ENCODE peak calls at places on chromosome 17, in six cellular contexts. One of them, this sample, is unnamed.

GRCh38 chr17:10842658-10843057 is 4.8 kb upstream of the PIRT start:
- DNase-seq in coronary artery: no peak
- DNase-seq in adrenal gland: peak
- DNase-seq in tibial artery: no peak
- DNase-seq in BJ: no peak
- DNase-seq in AG04450: no peak
- DNase-seq in this sample: no peak

GRCh38 chr17:32780721-32781120 is 96.2 kb downstream of the MYO1D start:
- DNase-seq in BJ: no peak
- DNase-seq in adrenal gland: no peak
- DNase-seq in AG04450: no peak
- DNase-seq in tibial artery: no peak
- DNase-seq in coronary artery: no peak
- DNase-seq in this sample: no peak

GRCh38 chr17:76083536-76083935 is 4.6 kb downstream of the ZACN start:
- DNase-seq in BJ: no peak
- DNase-seq in AG04450: no peak
- DNase-seq in coronary artery: no peak
- DNase-seq in adrenal gland: no peak
- DNase-seq in tibial artery: peak
- DNase-seq in this sample: no peak

GRCh38 chr17:8189041-8189710 is 804 bp downstream of the BORCS6 start:
- DNase-seq in coronary artery: no peak
- DNase-seq in AG04450: no peak
- DNase-seq in tibial artery: peak
- DNase-seq in BJ: no peak
- DNase-seq in adrenal gland: peak
- DNase-seq in this sample: no peak

GRCh38 chr17:32015245-32016013 is 8.2 kb downstream of the LRRC37B start:
- DNase-seq in tibial artery: no peak
- DNase-seq in adrenal gland: no peak
- DNase-seq in coronary artery: no peak
- DNase-seq in BJ: no peak
- DNase-seq in AG04450: no peak
- DNase-seq in this sample: no peak

GRCh38 chr17:44898768-44899073 is 524 bp downstream of the EFTUD2 start:
- DNase-seq in tibial artery: no peak
- DNase-seq in AG04450: no peak
- DNase-seq in adrenal gland: peak
- DNase-seq in BJ: no peak
- DNase-seq in coronary artery: no peak
- DNase-seq in this sample: no peak

GRCh38 chr17:6492892-6493674 is 48.8 kb downstream of the PIMREG start:
- DNase-seq in BJ: no peak
- DNase-seq in adrenal gland: no peak
- DNase-seq in coronary artery: peak
- DNase-seq in AG04450: no peak
- DNase-seq in tibial artery: peak
- DNase-seq in this sample: no peak

GRCh38 chr17:7280519-7281073 is 922 bp upstream of the SLC2A4 start:
- DNase-seq in coronary artery: peak
- DNase-seq in tibial artery: peak
- DNase-seq in BJ: no peak
- DNase-seq in adrenal gland: peak
- DNase-seq in AG04450: peak
- DNase-seq in this sample: peak

GRCh38 chr17:8488931-8489330 is 53.2 kb downstream of the NDEL1 start:
- DNase-seq in adrenal gland: peak
- DNase-seq in coronary artery: no peak
- DNase-seq in BJ: peak
- DNase-seq in tibial artery: peak
- DNase-seq in AG04450: peak
- DNase-seq in this sample: no peak

GRCh38 chr17:75059369-75060345 is 12.6 kb downstream of the KCTD2 start:
- DNase-seq in tibial artery: peak
- DNase-seq in coronary artery: no peak
- DNase-seq in BJ: peak
- DNase-seq in adrenal gland: peak
- DNase-seq in AG04450: peak
- DNase-seq in this sample: no peak

GRCh38 chr17:2034157-2034556 is 4.2 kb downstream of the DPH1 start:
- DNase-seq in BJ: no peak
- DNase-seq in AG04450: no peak
- DNase-seq in adrenal gland: no peak
- DNase-seq in tibial artery: no peak
- DNase-seq in coronary artery: no peak
- DNase-seq in this sample: no peak

DNA sequence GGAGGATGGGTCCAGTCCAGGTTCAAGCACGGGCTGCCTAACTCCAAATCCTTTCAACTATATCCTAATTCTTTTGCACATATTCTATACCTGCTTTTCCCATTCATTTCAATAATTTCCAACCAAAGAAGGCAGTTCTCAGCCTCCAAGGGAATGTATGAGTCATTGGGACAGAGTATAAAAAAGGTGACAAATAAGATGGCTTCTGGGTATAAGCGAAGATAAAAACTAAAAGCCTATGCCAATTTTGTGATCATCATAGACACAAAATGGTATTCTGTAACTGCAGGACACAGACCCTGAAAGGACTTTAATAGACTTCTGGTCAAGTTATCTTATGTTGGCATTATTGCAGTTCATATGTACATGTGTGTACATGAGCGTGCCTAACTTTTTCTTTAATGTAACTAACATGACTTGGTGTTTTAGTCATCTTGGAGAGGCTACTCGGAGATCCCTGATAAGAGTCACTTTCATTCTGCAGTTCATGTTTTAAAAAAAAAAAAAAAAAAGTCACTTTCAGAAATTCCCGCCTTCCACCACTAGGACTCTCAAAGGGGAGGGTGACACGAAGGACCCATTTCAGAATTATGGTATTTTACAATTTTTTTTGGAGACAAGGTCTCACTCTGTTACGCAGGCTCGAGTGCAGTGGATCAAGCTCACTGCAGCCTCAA is 17.3 kb downstream of the COG1 start:
- DNase-seq in coronary artery: no peak
- DNase-seq in BJ: no peak
- DNase-seq in tibial artery: no peak
- DNase-seq in AG04450: no peak
- DNase-seq in adrenal gland: no peak
- DNase-seq in this sample: no peak
- TF ChIP-seq CTCF in coronary artery: no peak
- TF ChIP-seq CTCF in BJ: peak
- TF ChIP-seq CTCF in tibial artery: no peak
- TF ChIP-seq CTCF in AG04450: peak
- TF ChIP-seq CTCF in adrenal gland: peak
- TF ChIP-seq CTCF in this sample: no peak

DNA sequence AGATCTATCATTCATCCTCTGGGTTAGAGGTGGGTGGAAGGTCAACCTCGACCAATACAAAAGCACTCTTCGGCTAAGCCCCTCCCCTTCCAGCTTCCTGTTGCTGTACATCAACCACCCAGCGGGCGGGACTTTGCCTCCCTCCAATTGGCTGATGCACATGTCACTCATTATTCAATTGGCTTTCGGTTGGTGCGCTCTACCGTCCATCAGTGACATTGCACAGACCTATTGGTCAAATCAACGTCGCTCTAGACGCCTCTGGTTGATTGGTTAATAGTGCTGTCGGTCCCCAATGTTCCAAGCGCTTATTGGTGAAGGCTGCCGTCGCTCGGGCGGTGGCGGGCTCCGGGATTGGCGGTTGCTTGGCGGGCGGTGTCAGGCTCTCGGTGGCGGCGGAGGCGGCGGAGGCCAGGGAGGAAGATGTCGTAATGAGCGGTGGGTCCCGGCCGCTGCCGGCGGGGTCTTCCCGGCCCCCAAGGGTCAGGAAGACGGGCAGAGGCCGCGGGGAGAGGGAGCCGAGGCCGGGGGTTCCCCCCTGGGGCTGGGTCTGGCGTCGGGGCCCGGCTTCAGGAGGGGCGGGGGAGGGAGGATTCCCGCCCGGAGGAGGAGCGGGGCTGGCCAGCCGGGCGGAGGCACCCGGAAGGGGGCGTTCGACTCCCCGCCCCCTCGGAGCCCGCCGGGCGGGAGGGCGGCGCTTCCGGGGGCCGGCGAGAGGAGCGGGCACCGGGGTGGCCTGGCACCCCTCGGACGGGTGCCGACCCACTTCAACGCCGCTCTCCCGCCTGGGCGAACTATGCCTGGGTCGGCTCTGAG is at the start of gene SP2:
- DNase-seq in adrenal gland: peak
- DNase-seq in tibial artery: peak
- DNase-seq in BJ: peak
- DNase-seq in AG04450: peak
- DNase-seq in coronary artery: peak
- DNase-seq in this sample: peak
- TF ChIP-seq CTCF in adrenal gland: peak
- TF ChIP-seq CTCF in tibial artery: peak
- TF ChIP-seq CTCF in BJ: no peak
- TF ChIP-seq CTCF in AG04450: no peak
- TF ChIP-seq CTCF in coronary artery: no peak
- TF ChIP-seq CTCF in this sample: peak

GRCh38 chr17:78828470-78829185 is 12.0 kb downstream of the USP36 start:
- DNase-seq in adrenal gland: peak
- DNase-seq in AG04450: peak
- DNase-seq in tibial artery: no peak
- DNase-seq in BJ: no peak
- DNase-seq in coronary artery: peak
- DNase-seq in this sample: no peak
- TF ChIP-seq CTCF in adrenal gland: no peak
- TF ChIP-seq CTCF in AG04450: peak
- TF ChIP-seq CTCF in tibial artery: no peak
- TF ChIP-seq CTCF in BJ: peak
- TF ChIP-seq CTCF in coronary artery: no peak
- TF ChIP-seq CTCF in this sample: no peak

GRCh38 chr17:78965369-78965982 is 14.2 kb downstream of the LGALS3BP start:
- DNase-seq in adrenal gland: no peak
- DNase-seq in coronary artery: no peak
- DNase-seq in BJ: no peak
- DNase-seq in AG04450: no peak
- DNase-seq in tibial artery: no peak
- DNase-seq in this sample: no peak
- TF ChIP-seq CTCF in adrenal gland: no peak
- TF ChIP-seq CTCF in coronary artery: no peak
- TF ChIP-seq CTCF in BJ: no peak
- TF ChIP-seq CTCF in AG04450: no peak
- TF ChIP-seq CTCF in tibial artery: no peak
- TF ChIP-seq CTCF in this sample: no peak

DNA sequence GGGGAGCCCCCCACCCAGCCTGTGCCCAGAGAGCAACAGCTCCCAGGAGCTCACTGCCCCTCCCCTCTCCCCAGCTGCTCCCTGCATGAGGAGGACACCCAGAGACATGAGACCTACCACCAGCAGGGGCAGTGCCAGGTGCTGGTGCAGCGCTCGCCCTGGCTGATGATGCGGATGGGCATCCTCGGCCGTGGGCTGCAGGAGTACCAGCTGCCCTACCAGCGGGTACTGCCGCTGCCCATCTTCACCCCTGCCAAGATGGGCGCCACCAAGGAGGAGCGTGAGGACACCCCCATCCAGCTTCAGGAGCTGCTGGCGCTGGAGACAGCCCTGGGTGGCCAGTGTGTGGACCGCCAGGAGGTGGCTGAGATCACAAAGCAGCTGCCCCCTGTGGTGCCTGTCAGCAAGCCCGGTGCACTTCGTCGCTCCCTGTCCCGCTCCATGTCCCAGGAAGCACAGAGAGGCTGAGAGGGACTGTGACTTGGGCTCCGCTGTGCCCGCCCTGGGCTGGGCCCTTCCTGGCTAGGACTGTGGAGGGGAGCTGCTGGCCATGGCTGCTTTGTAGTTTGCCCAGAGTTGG is 583 bp downstream of the TCAP start:
- DNase-seq in tibial artery: peak
- DNase-seq in coronary artery: no peak
- DNase-seq in adrenal gland: no peak
- DNase-seq in BJ: no peak
- DNase-seq in AG04450: no peak
- DNase-seq in this sample: no peak
- TF ChIP-seq CTCF in tibial artery: no peak
- TF ChIP-seq CTCF in coronary artery: no peak
- TF ChIP-seq CTCF in adrenal gland: no peak
- TF ChIP-seq CTCF in BJ: no peak
- TF ChIP-seq CTCF in AG04450: peak
- TF ChIP-seq CTCF in this sample: no peak

GRCh38 chr17:42929497-42929844 is 28.9 kb downstream of the G6PC1 start:
- DNase-seq in coronary artery: no peak
- DNase-seq in adrenal gland: no peak
- DNase-seq in AG04450: no peak
- DNase-seq in tibial artery: no peak
- DNase-seq in BJ: no peak
- DNase-seq in this sample: no peak
- TF ChIP-seq CTCF in coronary artery: no peak
- TF ChIP-seq CTCF in adrenal gland: no peak
- TF ChIP-seq CTCF in AG04450: no peak
- TF ChIP-seq CTCF in tibial artery: no peak
- TF ChIP-seq CTCF in BJ: no peak
- TF ChIP-seq CTCF in this sample: no peak

GRCh38 chr17:4008496-4009163 is 44.4 kb upstream of the ATP2A3 start:
- DNase-seq in coronary artery: no peak
- DNase-seq in adrenal gland: no peak
- DNase-seq in AG04450: peak
- DNase-seq in tibial artery: no peak
- DNase-seq in BJ: no peak
- DNase-seq in this sample: no peak

GRCh38 chr17:4007346-4008081 is 43.3 kb upstream of the ATP2A3 start:
- DNase-seq in tibial artery: no peak
- DNase-seq in adrenal gland: no peak
- DNase-seq in AG04450: no peak
- DNase-seq in coronary artery: no peak
- DNase-seq in BJ: no peak
- DNase-seq in this sample: no peak

GRCh38 chr17:4006745-4007211 is 42.5 kb upstream of the ATP2A3 start:
- DNase-seq in AG04450: no peak
- DNase-seq in adrenal gland: no peak
- DNase-seq in coronary artery: no peak
- DNase-seq in BJ: no peak
- DNase-seq in tibial artery: no peak
- DNase-seq in this sample: no peak

GRCh38 chr17:4009164-4009785 is 45.0 kb upstream of the ATP2A3 start:
- DNase-seq in adrenal gland: no peak
- DNase-seq in coronary artery: no peak
- DNase-seq in tibial artery: no peak
- DNase-seq in BJ: no peak
- DNase-seq in AG04450: no peak
- DNase-seq in this sample: no peak

DNA sequence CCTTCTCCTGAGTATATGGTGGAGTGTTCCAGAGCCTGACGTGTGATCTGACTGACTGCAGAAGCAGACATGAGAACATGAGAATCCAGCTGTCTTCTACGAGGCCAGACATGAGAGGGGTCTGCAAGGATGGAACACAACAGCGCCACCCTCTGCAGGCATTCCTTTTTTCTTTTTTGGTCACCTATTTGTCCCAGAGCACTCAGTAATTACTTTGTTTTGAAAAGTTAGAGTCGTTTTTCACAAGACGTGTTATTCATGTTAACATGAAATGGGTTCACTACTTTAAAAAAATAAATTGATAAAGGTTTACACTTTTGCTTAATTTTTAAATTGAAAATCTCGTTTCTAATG is 43.8 kb upstream of the ATP2A3 start:
- DNase-seq in coronary artery: no peak
- DNase-seq in AG04450: no peak
- DNase-seq in tibial artery: no peak
- DNase-seq in adrenal gland: no peak
- DNase-seq in BJ: no peak
- DNase-seq in this sample: no peak
- TF ChIP-seq CTCF in coronary artery: no peak
- TF ChIP-seq CTCF in AG04450: peak
- TF ChIP-seq CTCF in tibial artery: no peak
- TF ChIP-seq CTCF in adrenal gland: no peak
- TF ChIP-seq CTCF in BJ: no peak
- TF ChIP-seq CTCF in this sample: no peak